ENCODE peak calls at places on chromosomes 11 and 22, in five cellular contexts. V is ovary, D is uterus, J is psoas muscle, Z is stomach. K is an unnamed sample.

GRCh38 chr11:63274776-63275175 is 31.4 kb upstream of the SLC22A25 start:
- DNase-seq in V (no peak), D (no peak), Z (no peak), J (no peak), K (no peak)

GRCh38 chr11:2530855-2531200 is 86.0 kb downstream of the KCNQ1 start:
- DNase-seq in D (no peak), Z (no peak), J (peak; percentile 42), V (peak; percentile 11), K (no peak)

GRCh38 chr11:62245271-62245753 is 3.3 kb downstream of the SCGB1D2 start:
- DNase-seq in J (no peak), Z (peak; percentile 28), V (no peak), D (no peak), K (peak; percentile 28)

GRCh38 chr11:1167256-1167655 is 9.5 kb downstream of the MUC5AC start:
- DNase-seq in D (no peak), J (no peak), Z (no peak), V (no peak), K (no peak)

GRCh38 chr11:110000045-110000502 is 93.1 kb upstream of the ZC3H12C start:
- DNase-seq in Z (no peak), J (no peak), D (no peak), V (no peak), K (peak; percentile 37)

GRCh38 chr11:117218133-117218915 is 13.5 kb downstream of the PCSK7 start:
- DNase-seq in J (no peak), V (peak; percentile 54), D (peak; percentile 76), Z (no peak), K (no peak)

GRCh38 chr11:43955381-43956118 is 13.1 kb downstream of the C11orf96 start:
- DNase-seq in J (no peak), D (no peak), V (no peak), Z (no peak), K (no peak)

GRCh38 chr22:47063071-47063509 is 300.6 kb downstream of the TBC1D22A start:
- DNase-seq in V (no peak), J (no peak), D (no peak), Z (peak; percentile 14), K (no peak)

GRCh38 chr11:47946682-47947575 is 33.4 kb upstream of the PTPRJ start:
- DNase-seq in Z (peak; percentile 84), J (peak; percentile 86), D (peak; percentile 86), V (peak; percentile 75), K (peak; percentile 91)

GRCh38 chr11:8250981-8251620 is 12.6 kb downstream of the LMO1 start:
- DNase-seq in J (peak; percentile 35), D (peak; percentile 9), V (no peak), Z (no peak), K (no peak)

GRCh38 chr11:14059491-14059890 is 97.0 kb downstream of the SPON1 start:
- DNase-seq in D (no peak), V (no peak), J (no peak), Z (no peak), K (no peak)

GRCh38 chr22:43109921-43110443 is 568 bp upstream of the BIK start:
- DNase-seq in Z (no peak), J (no peak), D (no peak), V (no peak), K (no peak)

GRCh38 chr11:124643605-124644425 is 21.2 kb downstream of the TBRG1 start:
- DNase-seq in Z (no peak), J (no peak), D (no peak), V (no peak), K (no peak)

GRCh38 chr11:394034-394857 is at the start of gene PKP3:
- DNase-seq in V (no peak), D (no peak), J (no peak), Z (peak; percentile 91), K (peak; percentile 34)

GRCh38 chr11:129699711-129700304 is 115.8 kb upstream of the TMEM45B start:
- DNase-seq in D (no peak), V (no peak), J (no peak), Z (no peak), K (no peak)

GRCh38 chr11:129698212-129698611 is 117.4 kb upstream of the TMEM45B start:
- DNase-seq in Z (no peak), J (no peak), D (no peak), V (no peak), K (no peak)

GRCh38 chr11:129702410-129703390 is 112.9 kb upstream of the TMEM45B start:
- DNase-seq in J (no peak), D (no peak), Z (no peak), V (no peak), K (no peak)

GRCh38 chr11:129701706-129702105 is 113.9 kb upstream of the TMEM45B start:
- DNase-seq in J (no peak), D (no peak), V (no peak), Z (no peak), K (no peak)

GRCh38 chr11:129700701-129701100 is 114.9 kb upstream of the TMEM45B start:
- DNase-seq in Z (no peak), J (no peak), D (no peak), V (no peak), K (no peak)
- H3K27me3 ChIP-seq in Z (peaks cover 23% of the 10 kb centered on the region), J (no peaks in the 10 kb centered on the region), D (no peaks in the 10 kb centered on the region), V (no peaks in the 10 kb centered on the region), K (no peaks in the 10 kb centered on the region)

DNA sequence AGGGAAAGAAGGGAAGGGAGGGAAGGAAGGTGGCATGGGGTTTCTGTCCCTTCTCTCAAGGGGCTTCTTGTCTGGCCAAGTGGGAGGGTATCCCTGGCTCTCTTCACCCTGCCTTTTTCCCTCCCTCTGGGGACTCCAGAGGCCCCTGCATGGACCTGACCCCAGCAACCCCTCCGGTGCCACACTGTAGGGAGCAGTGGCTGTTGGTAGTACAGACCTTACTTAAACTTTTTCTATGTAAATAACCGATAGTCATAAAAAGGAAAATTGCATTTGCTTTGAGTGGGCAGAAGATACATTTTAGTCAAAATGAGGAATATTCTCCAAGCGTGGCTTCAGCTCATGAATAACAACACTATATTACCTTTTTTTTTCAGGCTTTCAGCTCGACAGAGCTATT is 1384.0 kb downstream of the BRD1 start:
- DNase-seq in V (no peak), D (no peak), J (no peak), Z (no peak), K (no peak)
- H3K4me3 ChIP-seq in V (no peak overlapping the region), D (no peak overlapping the region), J (no peak overlapping the region), Z (no peak overlapping the region), K (no peak overlapping the region)

DNA sequence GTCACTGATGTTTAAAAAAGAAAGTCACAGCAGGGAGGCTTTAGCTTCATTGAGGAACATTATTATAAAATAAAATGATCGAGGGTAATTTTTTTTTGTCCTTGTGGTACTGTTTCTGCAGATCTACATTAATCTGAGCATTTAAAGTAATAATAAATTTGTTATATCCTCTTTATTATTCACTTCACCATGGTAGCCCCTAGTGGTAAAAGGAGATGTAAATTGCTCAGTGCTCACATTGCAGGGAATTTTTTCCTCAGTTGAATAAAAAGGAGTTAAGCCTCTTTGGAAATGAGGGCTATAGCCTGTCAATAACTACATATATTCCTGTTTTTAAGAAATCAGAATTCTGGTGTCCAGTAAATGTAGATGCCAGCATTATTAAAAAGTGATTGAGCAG is 99.7 kb upstream of the VPREB1 start:
- DNase-seq in D (no peak), J (no peak), V (no peak), Z (no peak), K (no peak)
- H3K27me3 ChIP-seq in D (peaks cover 14% of the 10 kb centered on the region), J (peaks cover 41% of the 10 kb centered on the region), V (no peaks in the 10 kb centered on the region), Z (peaks cover 76% of the 10 kb centered on the region), K (peaks cover 90% of the 10 kb centered on the region)

GRCh38 chr11:67079065-67079464 is 22.4 kb downstream of the RHOD start:
- DNase-seq in J (no peak), D (no peak), Z (no peak), V (no peak), K (no peak)

GRCh38 chr11:67085617-67086016 is 29.0 kb downstream of the RHOD start:
- DNase-seq in V (no peak), D (no peak), Z (no peak), J (no peak), K (no peak)

GRCh38 chr11:67083786-67084366 is 27.2 kb downstream of the RHOD start:
- DNase-seq in J (no peak), V (no peak), D (no peak), Z (no peak), K (no peak)

DNA sequence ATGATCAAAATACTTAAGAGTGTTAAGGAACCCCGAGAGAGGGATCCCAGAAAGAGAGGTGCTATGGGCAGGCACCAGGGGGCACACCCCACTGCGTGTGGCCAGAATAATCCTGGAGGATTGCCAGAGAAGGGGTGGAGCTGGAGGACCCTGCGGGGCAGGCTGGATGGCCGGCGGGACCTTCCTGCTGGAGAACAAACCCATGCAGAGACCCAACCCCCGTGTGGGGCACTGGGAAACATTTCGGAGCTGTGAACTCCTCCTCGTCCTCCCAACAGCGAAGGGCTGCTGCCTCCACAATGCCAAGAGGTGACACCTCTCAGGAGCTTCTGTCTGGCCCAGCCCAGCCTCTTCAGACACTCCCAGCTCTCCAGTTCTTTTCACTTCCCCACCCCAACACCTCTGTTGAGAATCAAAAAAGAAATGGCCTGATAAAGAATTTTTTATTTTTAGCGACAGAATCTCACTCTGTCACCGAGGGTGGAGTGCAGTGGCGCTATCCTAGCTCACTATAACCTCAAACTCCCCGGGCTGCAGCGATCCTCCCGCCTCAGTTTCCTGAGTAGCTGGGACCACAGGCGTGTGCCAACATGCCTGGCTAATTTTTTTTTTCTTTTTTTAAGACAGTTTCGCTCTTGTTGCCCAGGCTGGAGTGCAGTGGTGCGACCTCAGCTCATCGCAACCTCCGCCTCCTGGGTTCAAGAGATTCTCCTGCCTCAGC is 25.6 kb downstream of the RHOD start:
- DNase-seq in V (no peak), J (no peak), Z (no peak), D (no peak), K (no peak)
- H3K4me3 ChIP-seq in V (no peak overlapping the region), J (no peak overlapping the region), Z (no peak overlapping the region), D (no peak overlapping the region), K (no peak overlapping the region)

DNA sequence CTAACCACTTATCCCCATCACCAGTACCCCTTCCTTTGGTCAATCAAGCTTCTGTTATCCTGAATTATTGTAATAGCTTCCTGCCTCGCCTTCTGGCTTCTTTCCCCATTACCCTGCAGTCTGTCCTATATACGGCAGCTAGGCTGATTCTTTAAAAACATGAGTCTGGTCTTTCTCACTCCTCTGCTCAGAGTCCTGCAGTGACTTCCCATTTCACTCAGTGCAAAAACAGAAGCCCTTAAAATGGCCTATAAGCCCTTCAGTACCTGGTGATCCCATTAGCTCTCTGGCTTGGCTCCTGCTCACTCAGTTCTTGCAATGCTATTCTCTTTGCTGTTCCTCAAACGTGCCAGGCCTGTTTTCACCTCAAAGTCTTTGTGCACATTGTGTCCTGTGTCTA is 58.4 kb downstream of the JRKL start:
- DNase-seq in Z (no peak), D (no peak), J (no peak), V (no peak), K (no peak)
- H3K27me3 ChIP-seq in Z (peaks cover 12% of the 10 kb centered on the region), D (no peaks in the 10 kb centered on the region), J (peaks cover 6% of the 10 kb centered on the region), V (no peaks in the 10 kb centered on the region), K (no peaks in the 10 kb centered on the region)

GRCh38 chr22:32473388-32473952 is 1.1 kb upstream of the FBXO7 start:
- DNase-seq in Z (no peak), D (peak; percentile 16), J (no peak), V (peak; percentile 16), K (no peak)
- H3K4me3 ChIP-seq in Z (peak overlapping the region; percentile 97), D (no peak overlapping the region), J (peak overlapping the region; percentile 97), V (no peak overlapping the region), K (peak overlapping the region; percentile 96)

GRCh38 chr22:50047346-50047745 is 10.8 kb downstream of the TTLL8 start:
- DNase-seq in Z (no peak), D (no peak), V (no peak), J (no peak), K (no peak)
- H3K27me3 ChIP-seq in Z (peaks cover 60% of the 10 kb centered on the region), D (no peaks in the 10 kb centered on the region), V (no peaks in the 10 kb centered on the region), J (peaks cover 29% of the 10 kb centered on the region), K (peaks cover 10% of the 10 kb centered on the region)

GRCh38 chr11:57424137-57424801 is 2.7 kb downstream of the SLC43A3 start:
- DNase-seq in Z (no peak), V (no peak), D (no peak), J (no peak), K (no peak)
- H3K4me3 ChIP-seq in Z (no peak overlapping the region), V (no peak overlapping the region), D (no peak overlapping the region), J (peak overlapping the region; percentile 38), K (no peak overlapping the region)

K was measured in SJSA1.